ENCODE peak calls at places on chromosomes 12 and 14, in ten cellular contexts. S is astrocyte of the spinal cord, W is GM12865, B is HCT116, U is AG10803, M is left ventricle myocardium inferior, E is PC-3, K is upper lobe of left lung, I is psoas muscle, X is fibroblast of pulmonary artery. Z is an unnamed sample.

GRCh38 chr14:79665556-79665955 is 545.7 kb downstream of the DIO2 start:
- DNase-seq in B (no peak), U (no peak), M (no peak), W (no peak), K (no peak), X (no peak), I (no peak), E (no peak), S (no peak), Z (no peak)

GRCh38 chr14:95527392-95528002 is 7.4 kb upstream of the GLRX5 start:
- DNase-seq in U (peak; percentile 87), W (peak; percentile 59), S (peak; percentile 85), M (no peak), X (peak; percentile 84), B (no peak), I (no peak), K (no peak), E (peak; percentile 58), Z (peak; percentile 85)

GRCh38 chr14:51167587-51168219 is 72.3 kb upstream of the TMX1 start:
- DNase-seq in S (peak; percentile 47), E (peak; percentile 17), B (no peak), W (no peak), M (no peak), K (no peak), X (peak; percentile 61), I (no peak), U (peak; percentile 70), Z (no peak)

GRCh38 chr12:30795410-30795659 is 40.6 kb upstream of the CAPRIN2 start:
- DNase-seq in S (peak; percentile 91), E (no peak), I (no peak), M (no peak), K (no peak), X (no peak), W (no peak), B (no peak), U (no peak), Z (no peak)

GRCh38 chr12:120366884-120367251 is 2.1 kb downstream of the MSI1 start:
- DNase-seq in S (no peak), M (no peak), U (no peak), B (no peak), I (no peak), K (no peak), E (no peak), X (no peak), W (no peak), Z (no peak)

GRCh38 chr14:66624319-66624937 is 116.5 kb downstream of the GPHN start:
- DNase-seq in I (peak; percentile 59), S (peak; percentile 72), K (no peak), E (peak; percentile 77), X (peak; percentile 85), M (peak; percentile 24), B (peak; percentile 48), U (peak; percentile 60), W (peak; percentile 73), Z (peak; percentile 39)

GRCh38 chr14:22531451-22532344 is 57.3 kb downstream of the DAD1 start:
- DNase-seq in W (peak; percentile 93), M (no peak), X (no peak), B (no peak), U (no peak), S (no peak), K (no peak), E (no peak), I (no peak), Z (no peak)

GRCh38 chr12:6943387-6943718 is 263 bp upstream of the RNU7-1 start:
- DNase-seq in S (peak; percentile 96), E (peak; percentile 76), U (peak; percentile 95), B (peak; percentile 89), I (peak; percentile 87), M (peak; percentile 71), K (no peak), W (peak; percentile 96), X (peak; percentile 95), Z (peak; percentile 93)

GRCh38 chr14:57066463-57066862 is 202.2 kb downstream of the EXOC5 start:
- DNase-seq in S (no peak), U (no peak), B (no peak), M (no peak), E (no peak), W (no peak), X (no peak), K (no peak), I (no peak), Z (no peak)

GRCh38 chr12:124432376-124432775 is 135.0 kb downstream of the NCOR2 start:
- DNase-seq in U (no peak), S (no peak), M (peak; percentile 41), B (no peak), W (no peak), X (no peak), E (no peak), K (peak; percentile 80), I (no peak), Z (no peak)

GRCh38 chr12:20716985-20717384 is 21.9 kb downstream of the SLCO1C1 start:
- DNase-seq in S (no peak), I (no peak), B (no peak), M (no peak), W (no peak), K (no peak), U (no peak), E (no peak), X (no peak), Z (no peak)

GRCh38 chr12:20718294-20718693 is 23.2 kb downstream of the SLCO1C1 start:
- DNase-seq in U (no peak), E (no peak), W (no peak), X (no peak), B (no peak), M (no peak), I (no peak), S (no peak), K (no peak), Z (no peak)

GRCh38 chr12:20711846-20712245 is 16.7 kb downstream of the SLCO1C1 start:
- DNase-seq in K (no peak), X (no peak), I (no peak), U (no peak), B (no peak), W (no peak), S (no peak), M (no peak), E (no peak), Z (no peak)

GRCh38 chr12:20716037-20716436 is 20.9 kb downstream of the SLCO1C1 start:
- DNase-seq in M (no peak), W (peak; percentile 2), X (no peak), B (peak; percentile 3), I (no peak), K (no peak), E (peak; percentile 31), S (no peak), U (no peak), Z (no peak)
- TF ChIP-seq CTCF in M (no peak), W (peak; percentile 6), X (no peak), B (peak; percentile 40), I (no peak), K (no peak), E (peak; percentile 45), S (no peak), U (no peak), Z (no peak)

GRCh38 chr14:74241611-74242005 is 2.4 kb downstream of the VSX2 start:
- DNase-seq in U (no peak), X (no peak), E (no peak), K (no peak), W (no peak), B (no peak), M (no peak), S (no peak), I (no peak), Z (no peak)
- H3K4me3 ChIP-seq in U (no peak overlapping the region), X (no peak overlapping the region), E (no peak overlapping the region), K (no peak overlapping the region), W (no peak overlapping the region), B (no peak overlapping the region), M (peak overlapping the region; percentile 59), S (no peak overlapping the region), I (peak overlapping the region; percentile 57), Z (peak overlapping the region; percentile 44)

GRCh38 chr14:37900582-37900981 is 305.2 kb downstream of the TTC6 start:
- DNase-seq in I (no peak), S (no peak), M (no peak), W (no peak), X (no peak), U (no peak), K (no peak), E (no peak), B (no peak), Z (no peak)

GRCh38 chr14:37899365-37899764 is 303.9 kb downstream of the TTC6 start:
- DNase-seq in U (no peak), M (no peak), I (no peak), B (no peak), K (no peak), W (no peak), X (no peak), E (no peak), S (no peak), Z (no peak)

GRCh38 chr14:37901978-37902377 is 305.7 kb upstream of the SSTR1 start:
- DNase-seq in S (no peak), X (no peak), M (peak; percentile 44), E (no peak), U (peak; percentile 85), I (peak; percentile 67), B (no peak), W (no peak), K (no peak), Z (no peak)

DNA sequence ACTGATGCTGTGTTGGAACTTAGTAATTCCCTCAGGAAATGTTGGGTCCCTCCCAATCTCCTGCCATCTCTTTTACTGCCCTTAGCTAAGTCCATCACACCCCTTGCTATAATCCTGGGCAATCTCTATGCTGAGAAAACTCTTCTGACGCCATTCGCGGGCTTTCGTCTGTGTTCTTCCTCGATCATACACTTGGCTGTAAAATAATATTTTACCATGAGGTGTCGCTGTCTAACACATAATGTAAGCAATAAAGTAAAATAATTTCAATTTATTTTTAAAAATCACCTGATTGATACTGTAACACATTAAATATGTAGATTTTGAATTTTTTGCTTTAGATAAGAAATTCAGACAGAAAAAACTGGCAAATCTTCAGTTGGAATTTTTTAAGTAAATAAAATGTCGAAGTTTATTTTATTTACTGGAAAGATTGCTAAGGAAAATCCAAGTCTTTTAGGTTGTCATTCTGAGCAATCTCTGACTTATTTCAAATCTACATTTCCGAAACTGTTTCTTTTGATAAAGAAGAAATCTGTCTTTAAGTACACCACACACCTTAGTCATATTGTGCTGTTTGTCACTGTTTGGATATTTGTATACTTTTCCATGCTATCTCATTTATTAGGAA is 304.0 kb upstream of the SSTR1 start:
- DNase-seq in K (no peak), X (peak; percentile 70), S (peak; percentile 60), I (no peak), E (peak; percentile 83), W (peak; percentile 29), U (peak; percentile 63), M (no peak), B (peak; percentile 28), Z (no peak)
- TF ChIP-seq CTCF in K (no peak), X (peak; percentile 47), S (peak; percentile 46), I (peak; percentile 67), E (peak; percentile 82), W (peak; percentile 17), U (peak; percentile 69), M (peak; percentile 66), B (peak; percentile 66), Z (peak; percentile 51)

DNA sequence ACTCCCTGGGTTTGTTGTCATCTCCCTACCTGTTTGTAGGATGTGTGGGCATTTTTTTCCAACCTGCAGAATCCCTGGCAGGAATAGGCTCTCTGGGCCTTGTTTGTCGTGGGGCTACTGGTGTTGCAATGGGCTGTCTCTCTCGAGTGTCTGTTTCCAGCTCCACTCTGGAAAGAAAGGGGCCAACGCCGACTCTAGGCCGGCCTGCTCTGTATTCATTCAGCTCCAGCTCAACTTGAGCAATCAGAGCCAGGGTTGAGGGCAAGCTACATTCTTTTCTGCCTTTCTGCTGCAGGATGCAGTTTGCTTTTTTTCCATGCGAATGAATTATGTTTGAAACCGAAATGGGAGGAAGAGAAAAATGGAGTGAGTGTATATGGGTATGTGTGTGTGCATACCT is 2.3 kb downstream of the JDP2 start:
- DNase-seq in X (peak; percentile 73), B (no peak), W (no peak), E (no peak), I (peak; percentile 76), S (no peak), U (peak; percentile 62), M (no peak), K (no peak), Z (peak; percentile 73)
- H3K4me3 ChIP-seq in X (peak overlapping the region; percentile 75), B (no peak overlapping the region), W (no peak overlapping the region), E (no peak overlapping the region), I (peak overlapping the region; percentile 75), S (peak overlapping the region; percentile 0), U (peak overlapping the region; percentile 88), M (peak overlapping the region; percentile 84), K (peak overlapping the region; percentile 64), Z (peak overlapping the region; percentile 63)